ENCODE peak calls at places on chromosomes 13 and 19, in seven cellular contexts. M, N, P, J, X, F and U are unnamed samples. For H3K4me1, the result is how much of the 10 kb centered on the place peaks cover.

GRCh38 chr19:23779645-23780044 is 21.0 kb upstream of the ZNF681 start:
- DNase-seq in P (no peak), N (no peak), J (no peak), X (no peak), F (no peak), M (no peak), U (no peak)

GRCh38 chr13:100789968-100790367 is 115.4 kb upstream of the TMTC4 start:
- DNase-seq in P (no peak), M (no peak), N (no peak), X (no peak), F (no peak), J (no peak), U (no peak)

GRCh38 chr13:48923376-48923775 is 52.3 kb upstream of the FNDC3A start:
- DNase-seq in N (no peak), F (peak), P (no peak), X (no peak), J (no peak), M (no peak), U (no peak)

GRCh38 chr13:112587359-112587766 is 590 bp downstream of the TUBGCP3 start:
- DNase-seq in X (peak), F (peak), M (peak), P (no peak), J (peak), N (peak), U (peak)

GRCh38 chr19:10888421-10888866 is 17.1 kb downstream of the CARM1 start:
- DNase-seq in N (no peak), F (no peak), J (no peak), X (no peak), P (no peak), M (no peak), U (no peak)

GRCh38 chr13:94706101-94706853 is 6.1 kb downstream of the SOX21 start:
- DNase-seq in X (no peak), F (no peak), N (no peak), M (no peak), P (no peak), J (no peak), U (no peak)

GRCh38 chr19:4577020-4577782 is 17.7 kb upstream of the SEMA6B start:
- DNase-seq in P (no peak), X (no peak), F (no peak), M (no peak), N (no peak), J (no peak), U (no peak)

GRCh38 chr13:106367361-106367781 is 168.1 kb downstream of the EFNB2 start:
- DNase-seq in M (no peak), F (no peak), N (no peak), J (no peak), P (no peak), X (no peak), U (peak)

GRCh38 chr19:7869453-7869909 is 4.7 kb downstream of the PRR36 start:
- DNase-seq in P (no peak), N (peak), F (peak), J (peak), X (peak), M (peak), U (peak)

GRCh38 chr13:36211567-36211966 is 2.8 kb downstream of the SOHLH2 start:
- DNase-seq in F (no peak), M (no peak), P (no peak), X (no peak), J (no peak), N (no peak), U (no peak)

GRCh38 chr19:10936661-10937084 is 8.1 kb downstream of the TIMM29 start:
- DNase-seq in N (no peak), X (peak), M (peak), P (peak), J (peak), F (no peak), U (peak)

GRCh38 chr13:40061466-40062450 is 406.3 kb downstream of the COG6 start:
- DNase-seq in F (no peak), M (no peak), J (no peak), X (no peak), P (no peak), N (no peak), U (no peak)

GRCh38 chr13:102402292-102402691 is 444 bp upstream of the FGF14 start:
- DNase-seq in J (peak), N (no peak), X (no peak), P (no peak), F (peak), M (peak), U (no peak)

GRCh38 chr19:38701455-38702063 is 42.7 kb downstream of the CAPN12 start:
- DNase-seq in J (peak), P (no peak), X (no peak), M (peak), N (no peak), F (no peak), U (peak)

GRCh38 chr19:38699647-38700349 is 44.5 kb downstream of the CAPN12 start:
- DNase-seq in M (no peak), J (no peak), X (no peak), N (no peak), F (no peak), P (no peak), U (no peak)

GRCh38 chr19:38699027-38699346 is 45.3 kb downstream of the CAPN12 start:
- DNase-seq in F (no peak), M (no peak), J (no peak), X (no peak), P (no peak), N (no peak), U (no peak)

GRCh38 chr19:38700933-38701454 is 43.3 kb downstream of the CAPN12 start:
- DNase-seq in J (no peak), X (no peak), P (no peak), M (no peak), F (no peak), N (no peak), U (no peak)

GRCh38 chr19:38700350-38700932 is 43.8 kb downstream of the CAPN12 start:
- DNase-seq in M (no peak), P (no peak), N (no peak), F (no peak), X (no peak), J (no peak), U (peak)
- H3K4me1 ChIP-seq in M (under half), P (under half), N (under half), F (half or more), X (under half), J (under half), U (under half)

DNA sequence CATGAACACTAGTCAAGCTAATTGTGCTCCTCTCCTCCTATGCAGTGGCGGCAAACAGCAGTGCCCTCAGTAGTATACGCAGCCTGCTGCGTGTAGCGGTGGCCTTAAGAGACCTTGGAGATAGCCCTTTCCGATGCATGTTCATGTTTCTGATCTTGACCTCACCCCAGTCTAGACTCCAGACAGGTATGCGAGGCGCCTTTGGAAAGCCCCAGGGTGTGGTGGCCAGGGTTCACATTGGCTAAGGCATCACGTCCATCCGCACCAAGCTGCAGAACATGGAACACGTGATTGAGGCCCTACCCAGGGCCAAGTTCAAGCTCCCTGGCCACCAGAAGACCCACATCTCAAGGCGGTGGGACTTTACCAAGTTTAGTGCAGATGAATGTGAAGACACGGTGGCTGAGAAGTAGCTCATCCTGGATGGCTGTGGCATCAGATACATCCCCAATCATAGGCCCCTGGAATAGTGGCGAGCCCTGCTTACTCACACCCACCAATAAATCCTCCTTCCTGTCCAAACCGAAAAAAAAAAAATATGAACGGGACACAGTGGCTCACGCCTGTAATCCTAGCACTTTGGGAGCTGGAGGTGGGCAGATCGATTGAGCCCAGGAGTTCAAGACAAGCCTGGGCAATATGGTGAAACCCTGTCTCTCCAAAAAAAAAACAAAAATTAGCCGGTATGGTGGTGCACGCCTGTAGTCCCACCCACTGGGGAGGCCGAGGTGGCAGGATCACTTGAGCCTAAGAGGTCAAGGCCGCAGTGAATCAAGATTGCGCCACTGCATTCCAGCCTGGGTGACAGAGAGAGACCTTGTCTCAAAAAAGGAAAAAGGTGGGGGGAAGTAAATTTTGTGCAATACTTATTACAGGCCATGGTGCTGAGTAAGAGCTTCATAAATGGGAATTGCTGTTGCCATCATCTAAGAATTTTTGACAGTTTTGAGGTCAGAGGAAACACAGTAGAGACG is 12.4 kb upstream of the CBLC start:
- DNase-seq in F (peak), P (no peak), X (no peak), J (no peak), M (no peak), N (no peak), U (peak)
- H3K4me1 ChIP-seq in F (under half), P (under half), X (under half), J (under half), M (under half), N (under half), U (under half)

GRCh38 chr13:114065141-114065925 is 67.1 kb downstream of the RASA3 start:
- DNase-seq in X (peak), M (peak), J (peak), P (no peak), F (peak), N (peak), U (peak)
- H3K4me1 ChIP-seq in X (half or more), M (half or more), J (half or more), P (under half), F (under half), N (half or more), U (under half)

DNA sequence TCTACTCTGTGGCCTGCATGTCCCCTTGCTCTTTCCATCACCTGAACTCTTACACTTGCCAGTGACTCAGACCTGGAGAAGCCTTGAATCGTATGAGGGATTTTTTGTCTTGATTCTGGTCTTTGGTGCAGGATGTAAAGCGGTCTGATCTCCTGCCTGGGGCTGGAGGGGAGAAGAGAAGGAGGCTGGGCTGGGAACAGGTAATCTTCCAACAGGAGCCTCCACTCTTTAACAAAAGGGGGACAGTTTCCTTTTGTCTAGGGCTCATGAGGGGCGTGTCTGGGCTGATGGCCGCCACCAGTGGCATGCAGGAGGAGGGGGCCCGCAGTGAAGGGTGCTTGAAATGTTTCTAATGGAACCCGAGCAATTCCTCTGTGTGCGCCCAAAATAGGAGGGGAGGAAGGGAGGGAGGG is 24.7 kb downstream of the NFIX start:
- DNase-seq in N (no peak), P (no peak), F (no peak), J (peak), M (no peak), X (no peak), U (no peak)
- H3K4me1 ChIP-seq in N (under half), P (under half), F (half or more), J (under half), M (under half), X (under half), U (under half)

DNA sequence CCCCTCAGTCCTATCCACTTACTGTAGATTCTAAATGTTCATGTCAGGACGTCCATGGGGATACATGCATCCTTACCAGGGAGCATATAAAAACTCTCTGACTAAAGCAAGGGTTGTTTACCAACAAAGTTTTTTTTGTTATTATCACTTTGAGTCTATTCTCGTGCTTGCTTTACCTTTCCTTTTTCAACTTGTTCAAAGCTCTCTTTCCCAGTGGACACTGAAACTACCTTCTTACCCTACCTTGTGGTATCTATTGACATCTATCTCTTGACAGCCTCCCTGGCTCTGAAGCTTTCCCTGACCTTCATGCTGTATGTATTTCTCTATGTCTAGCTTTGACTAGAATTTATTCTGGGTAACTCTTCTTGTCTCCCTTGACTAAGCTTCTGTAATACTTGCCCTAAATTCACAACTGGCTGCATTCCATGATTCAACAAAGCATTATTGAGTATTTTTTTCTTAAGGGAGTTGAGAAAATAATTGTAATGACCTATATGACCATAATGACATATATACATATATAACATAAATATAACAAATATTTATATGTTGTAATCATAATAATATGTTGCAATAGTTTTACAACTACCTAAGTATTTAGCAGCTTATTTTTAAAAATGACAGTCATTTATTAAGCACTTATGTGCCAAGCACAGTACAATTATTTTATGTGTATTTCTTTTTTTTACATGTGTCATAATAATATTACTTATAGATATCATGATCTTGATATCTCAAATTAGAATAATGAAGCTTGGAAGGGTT is 403.4 kb upstream of the SPRY2 start:
- DNase-seq in P (no peak), M (no peak), F (no peak), X (no peak), J (no peak), N (no peak), U (no peak)
- H3K4me1 ChIP-seq in P (under half), M (under half), F (under half), X (under half), J (under half), N (under half), U (under half)

GRCh38 chr19:6227156-6227940 is 52.4 kb downstream of the MLLT1 start:
- DNase-seq in F (no peak), J (no peak), N (no peak), X (no peak), P (no peak), M (no peak), U (no peak)
- H3K4me1 ChIP-seq in F (under half), J (under half), N (under half), X (under half), P (under half), M (under half), U (under half)

GRCh38 chr19:1856345-1856697 is 7.1 kb downstream of the KLF16 start:
- DNase-seq in N (no peak), F (no peak), P (no peak), M (no peak), J (no peak), X (no peak), U (no peak)
- H3K4me1 ChIP-seq in N (half or more), F (under half), P (under half), M (half or more), J (half or more), X (under half), U (under half)

GRCh38 chr19:1471514-1472107 is 7.4 kb downstream of the C19orf25 start:
- DNase-seq in M (no peak), F (no peak), X (no peak), P (no peak), N (no peak), J (no peak), U (no peak)
- H3K4me1 ChIP-seq in M (under half), F (half or more), X (under half), P (under half), N (under half), J (under half), U (under half)